ENCODE peak calls at places on chromosomes 12 and 14, in eight cellular contexts. P is stomach, Q is right atrium auricular region, I is K562, N is kidney epithelial cell, R is ovary, V is AG04449, O is IMR-90. L is an unnamed sample.

GRCh38 chr14:64303471-64303917 is 9.3 kb upstream of the ESR2 start:
- DNase-seq in P (no peak), Q (no peak), I (peak), N (no peak), R (no peak), V (no peak), O (peak), L (peak)

GRCh38 chr14:102005336-102005735 is 41.0 kb downstream of the DYNC1H1 start:
- DNase-seq in P (no peak), Q (no peak), I (no peak), N (no peak), R (no peak), V (no peak), O (no peak), L (no peak)

GRCh38 chr14:95500772-95501401 is 15.6 kb downstream of the SYNE3 start:
- DNase-seq in P (peak), Q (peak), I (no peak), N (no peak), R (peak), V (no peak), O (peak), L (peak)

GRCh38 chr14:100673085-100673806 is 53.4 kb upstream of the DLK1 start:
- DNase-seq in P (peak), Q (no peak), I (no peak), N (no peak), R (no peak), V (no peak), O (no peak), L (no peak)

GRCh38 chr12:107125833-107126232 is 32.5 kb upstream of the CRY1 start:
- DNase-seq in P (no peak), Q (no peak), I (no peak), N (no peak), R (no peak), V (no peak), O (no peak), L (no peak)

GRCh38 chr14:65016461-65016860 is 29.8 kb downstream of the FNTB start:
- DNase-seq in P (no peak), Q (no peak), I (no peak), N (no peak), R (no peak), V (no peak), O (no peak), L (no peak)

GRCh38 chr14:69991422-69991821 is 112.2 kb downstream of the SMOC1 start:
- DNase-seq in P (no peak), Q (no peak), I (no peak), N (no peak), R (no peak), V (no peak), O (no peak), L (no peak)

GRCh38 chr12:66449531-66449930 is 147.2 kb downstream of the HELB start:
- DNase-seq in P (no peak), Q (no peak), I (no peak), N (no peak), R (no peak), V (no peak), O (no peak), L (peak)

GRCh38 chr14:77296906-77297305 is 23.8 kb downstream of the POMT2 start:
- DNase-seq in P (no peak), Q (no peak), I (no peak), N (no peak), R (no peak), V (no peak), O (no peak), L (no peak)

GRCh38 chr12:124387510-124387855 is 92.6 kb downstream of the RFLNA start:
- DNase-seq in P (peak), Q (no peak), I (no peak), N (no peak), R (no peak), V (no peak), O (no peak), L (no peak)

GRCh38 chr14:103871596-103872480 is 24.5 kb upstream of the PPP1R13B start:
- DNase-seq in P (peak), Q (no peak), I (peak), N (no peak), R (no peak), V (no peak), O (no peak), L (no peak)

GRCh38 chr14:77119852-77120251 is 21.7 kb downstream of the ZDHHC22 start:
- DNase-seq in P (no peak), Q (no peak), I (no peak), N (no peak), R (no peak), V (no peak), O (no peak), L (no peak)

GRCh38 chr12:120231316-120232011 is 30.6 kb upstream of the RPLP0 start:
- DNase-seq in P (peak), Q (no peak), I (peak), N (peak), R (no peak), V (peak), O (peak), L (peak)

GRCh38 chr14:39265741-39266588 is 32.2 kb downstream of the MIA2 start:
- DNase-seq in P (no peak), Q (peak), I (no peak), N (no peak), R (no peak), V (no peak), O (peak), L (peak)

GRCh38 chr14:40762177-40762576 is 844.5 kb upstream of the LRFN5 start:
- DNase-seq in P (no peak), Q (no peak), I (no peak), N (no peak), R (no peak), V (no peak), O (no peak), L (no peak)

GRCh38 chr12:18284461-18284860 is 23.1 kb downstream of the PIK3C2G start:
- DNase-seq in P (no peak), Q (no peak), I (no peak), N (no peak), R (no peak), V (no peak), O (no peak), L (no peak)

GRCh38 chr14:31071151-31071550 is 45.0 kb upstream of the STRN3 start:
- DNase-seq in P (no peak), Q (no peak), I (no peak), N (no peak), R (no peak), V (no peak), O (no peak), L (no peak)

GRCh38 chr12:64739778-64740177 is 19.4 kb downstream of the GNS start:
- DNase-seq in P (no peak), Q (no peak), I (no peak), N (no peak), R (no peak), V (no peak), O (peak), L (peak)

DNA sequence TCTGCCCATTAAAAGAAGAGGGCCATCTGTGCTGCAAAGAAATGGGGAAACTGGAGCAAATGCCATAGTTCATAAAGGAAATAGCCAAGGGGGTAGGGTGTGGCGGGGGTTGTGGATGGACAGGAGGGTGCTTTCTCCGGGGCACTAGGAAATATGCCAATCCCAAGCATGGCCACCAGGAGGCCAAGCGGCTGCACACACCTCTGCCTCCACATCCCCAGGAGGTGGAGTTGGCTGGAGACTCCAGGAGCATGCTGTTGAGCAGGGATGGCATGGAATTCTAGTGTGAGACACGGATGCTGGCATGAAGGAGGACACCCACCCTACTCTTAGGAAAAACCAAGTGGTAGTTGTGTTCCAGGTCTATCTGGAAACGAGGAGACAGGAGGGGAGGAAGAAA is 25.2 kb downstream of the NID2 start:
- DNase-seq in P (peak), Q (no peak), I (peak), N (no peak), R (peak), V (no peak), O (peak), L (peak)
- TF ChIP-seq CTCF in P (peak), Q (peak), I (peak), N (peak), R (peak), V (peak), O (peak), L (peak)

GRCh38 chr14:80653951-80654350 is 287.6 kb downstream of the CEP128 start:
- DNase-seq in P (no peak), Q (no peak), I (no peak), N (no peak), R (no peak), V (no peak), O (peak), L (no peak)

GRCh38 chr14:80663541-80663940 is 278.0 kb downstream of the CEP128 start:
- DNase-seq in P (no peak), Q (no peak), I (no peak), N (no peak), R (no peak), V (no peak), O (no peak), L (no peak)

GRCh38 chr14:80658733-80659132 is 282.8 kb downstream of the CEP128 start:
- DNase-seq in P (no peak), Q (no peak), I (no peak), N (no peak), R (no peak), V (no peak), O (no peak), L (no peak)

GRCh38 chr14:80658155-80658554 is 283.4 kb downstream of the CEP128 start:
- DNase-seq in P (no peak), Q (no peak), I (no peak), N (no peak), R (no peak), V (no peak), O (no peak), L (no peak)
- TF ChIP-seq CTCF in P (no peak), Q (no peak), I (no peak), N (no peak), R (no peak), V (no peak), O (no peak), L (no peak)

DNA sequence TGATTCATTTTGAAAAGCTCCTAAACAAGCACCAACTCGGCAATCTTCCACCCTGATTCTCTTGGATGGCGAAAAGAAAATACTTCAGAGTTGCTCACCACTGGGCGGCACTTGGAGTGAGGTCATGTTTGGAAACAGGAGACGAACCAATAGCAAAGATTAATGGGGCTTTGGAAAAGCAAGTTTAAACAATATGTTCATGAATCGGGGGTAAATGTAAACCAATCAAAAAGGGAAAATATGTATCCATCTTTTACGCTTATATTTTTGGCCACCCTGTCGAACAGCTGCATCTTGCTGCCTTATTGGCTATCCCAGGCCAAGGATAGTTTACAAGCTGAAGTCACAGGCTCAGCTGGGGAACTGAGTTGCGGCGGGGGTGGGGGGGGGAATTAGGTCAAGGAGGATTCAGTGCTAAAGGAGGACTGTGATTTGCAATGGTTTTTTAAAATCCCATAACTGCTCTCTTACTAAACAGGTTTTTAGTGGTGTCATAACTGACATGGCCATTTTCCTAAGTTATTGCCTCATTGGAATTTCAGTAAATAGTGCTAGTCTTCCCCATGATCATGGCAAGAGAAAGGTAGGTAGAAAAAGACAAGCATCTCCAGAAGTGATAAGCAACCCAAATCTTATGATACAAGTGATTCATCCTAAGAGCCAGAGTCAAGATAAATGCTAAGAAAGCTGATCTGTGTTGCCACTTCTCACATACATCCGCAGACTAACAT is 210.6 kb downstream of the PHLDA1 start:
- DNase-seq in P (no peak), Q (peak), I (no peak), N (no peak), R (peak), V (no peak), O (peak), L (peak)
- TF ChIP-seq CTCF in P (no peak), Q (no peak), I (no peak), N (no peak), R (no peak), V (no peak), O (peak), L (peak)

DNA sequence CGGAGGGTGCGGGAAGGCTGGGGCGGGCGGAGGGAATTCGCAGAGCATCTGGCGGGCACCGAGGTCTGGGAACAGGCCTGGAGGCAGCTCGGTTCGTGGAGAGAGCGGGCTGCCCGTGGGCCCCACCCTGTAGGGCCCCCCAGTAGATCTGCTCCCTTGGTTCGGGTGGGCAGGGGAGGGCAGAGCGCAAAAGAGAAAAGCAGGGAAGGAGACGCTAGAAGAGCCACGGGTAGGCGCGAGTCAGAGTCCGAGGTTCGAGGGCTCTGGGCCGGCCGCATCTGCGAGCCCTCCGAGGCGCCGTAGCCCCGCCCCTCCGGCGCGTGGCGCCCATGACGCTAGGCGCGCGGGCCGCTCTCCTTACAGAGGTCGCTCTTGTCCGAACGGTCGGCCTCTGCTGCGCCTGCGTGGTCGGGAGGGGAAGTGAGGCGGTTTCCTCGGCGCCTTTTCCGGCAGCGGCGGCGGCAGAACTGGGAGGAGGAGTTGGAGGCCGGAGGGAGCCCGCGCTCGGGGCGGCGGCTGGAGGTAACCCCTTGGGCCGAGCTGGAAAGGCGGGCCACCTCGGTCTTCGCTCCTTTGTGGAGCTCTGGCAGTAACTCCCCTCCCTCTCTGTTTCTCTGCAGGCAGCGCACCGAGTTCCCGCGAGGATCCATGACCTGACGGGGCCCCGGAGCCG is at the start of gene ARF6:
- DNase-seq in P (peak), Q (peak), I (peak), N (peak), R (peak), V (peak), O (peak), L (peak)
- TF ChIP-seq CTCF in P (peak), Q (no peak), I (peak), N (no peak), R (peak), V (peak), O (peak), L (no peak)

GRCh38 chr12:79375050-79375449 is 315.7 kb downstream of the PAWR start:
- DNase-seq in P (no peak), Q (no peak), I (no peak), N (no peak), R (no peak), V (no peak), O (no peak), L (peak)

GRCh38 chr12:79373896-79374499 is 316.8 kb downstream of the PAWR start:
- DNase-seq in P (no peak), Q (no peak), I (peak), N (no peak), R (no peak), V (no peak), O (peak), L (peak)

GRCh38 chr12:79370021-79370420 is 320.7 kb downstream of the PAWR start:
- DNase-seq in P (no peak), Q (no peak), I (no peak), N (no peak), R (no peak), V (no peak), O (no peak), L (no peak)

GRCh38 chr12:79374543-79374942 is 316.2 kb downstream of the PAWR start:
- DNase-seq in P (no peak), Q (no peak), I (no peak), N (no peak), R (no peak), V (no peak), O (no peak), L (no peak)

DNA sequence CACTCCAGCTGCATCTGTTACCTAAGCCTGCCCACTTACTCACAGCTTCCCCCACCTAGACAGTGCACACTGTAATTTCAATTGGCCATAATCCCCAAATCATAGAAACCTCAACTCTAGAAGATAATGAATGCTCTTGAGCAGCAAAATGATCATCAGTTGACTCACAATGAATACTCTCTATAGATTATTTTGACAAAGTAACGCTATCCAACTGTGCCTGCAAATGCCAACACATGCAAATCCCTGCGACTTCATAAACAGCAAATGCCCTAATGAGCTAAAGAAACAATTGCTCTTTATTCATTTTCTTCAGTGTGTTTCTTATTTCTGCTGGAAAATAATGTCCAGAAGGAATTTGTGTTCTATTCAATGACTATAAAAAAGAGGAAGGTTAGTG is 319.5 kb downstream of the PAWR start:
- DNase-seq in P (no peak), Q (no peak), I (no peak), N (no peak), R (no peak), V (no peak), O (peak), L (no peak)
- TF ChIP-seq CTCF in P (no peak), Q (no peak), I (no peak), N (no peak), R (no peak), V (no peak), O (no peak), L (no peak)

DNA sequence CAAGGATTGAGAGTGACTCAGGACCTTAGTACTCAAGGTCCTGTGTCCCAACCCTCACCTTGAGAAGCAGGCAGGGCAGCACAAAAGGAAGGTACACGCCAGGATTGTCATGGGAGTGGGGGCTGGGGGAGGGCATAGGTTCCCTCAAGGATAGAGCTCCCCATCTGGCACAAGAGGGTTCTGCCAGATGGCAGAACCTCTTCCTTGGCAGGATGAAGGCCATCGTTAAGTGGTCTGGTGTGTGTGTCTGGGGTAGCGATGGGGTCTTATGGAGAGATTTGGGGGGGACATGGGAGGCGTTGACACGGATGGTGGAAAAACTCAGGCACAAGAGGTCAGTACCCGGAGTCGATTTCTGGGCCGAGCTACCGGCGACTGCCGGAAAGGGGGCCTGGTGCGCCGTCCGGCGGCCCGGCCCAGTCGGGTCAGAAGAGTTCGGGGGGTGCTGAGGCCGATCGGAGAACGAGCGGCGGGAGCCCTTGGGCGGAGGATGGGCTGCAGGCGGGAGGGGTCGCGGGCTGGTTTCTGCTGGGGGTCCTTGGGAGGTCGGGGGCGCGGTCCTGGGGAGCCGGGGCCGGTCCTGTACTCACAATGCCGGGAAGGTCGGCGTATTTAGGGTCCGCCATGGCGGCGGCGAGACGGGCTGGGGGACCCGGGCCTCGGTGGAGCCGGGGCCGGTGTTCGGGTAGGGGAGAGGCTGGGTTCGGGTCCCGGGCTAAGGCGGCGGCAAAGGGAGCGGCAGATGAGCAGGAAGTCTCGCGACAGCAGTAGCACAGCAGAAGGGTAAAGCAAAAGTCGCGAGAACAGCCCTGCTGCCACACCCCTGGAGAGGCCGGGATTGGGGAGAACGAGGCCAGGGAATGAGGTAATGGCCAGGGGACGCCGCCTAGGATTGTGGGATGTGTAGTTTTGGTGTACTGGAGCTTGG is at the start of gene DCTN2:
- DNase-seq in P (peak), Q (peak), I (peak), N (peak), R (peak), V (peak), O (peak), L (peak)
- TF ChIP-seq CTCF in P (no peak), Q (no peak), I (no peak), N (peak), R (no peak), V (no peak), O (no peak), L (peak)

DNA sequence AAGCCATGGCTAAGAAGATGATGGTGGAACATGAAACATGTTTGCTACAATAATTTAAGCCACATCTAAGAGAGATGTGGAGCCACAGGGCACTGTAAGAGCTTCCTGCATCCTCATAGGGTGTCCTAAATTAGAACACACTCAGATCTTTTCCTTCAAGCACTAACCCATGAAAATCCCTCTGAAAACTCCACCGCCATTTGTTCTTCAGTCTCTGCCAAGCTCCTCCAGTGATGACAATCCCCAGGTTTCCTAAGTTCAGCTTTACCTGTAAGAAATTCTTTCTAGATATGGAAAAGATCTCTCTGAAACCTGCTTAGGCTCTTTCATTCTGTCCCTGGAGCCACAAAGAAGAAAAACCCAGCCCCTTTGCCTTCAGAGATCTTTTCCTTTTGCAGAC is 907.1 kb downstream of the VRK1 start:
- DNase-seq in P (no peak), Q (no peak), I (no peak), N (no peak), R (no peak), V (no peak), O (no peak), L (no peak)
- TF ChIP-seq CTCF in P (no peak), Q (no peak), I (no peak), N (no peak), R (no peak), V (no peak), O (no peak), L (no peak)

GRCh38 chr12:74922117-74922516 is 287.5 kb downstream of the KCNC2 start:
- DNase-seq in P (no peak), Q (no peak), I (no peak), N (no peak), R (no peak), V (no peak), O (no peak), L (no peak)
- TF ChIP-seq CTCF in P (no peak), Q (no peak), I (no peak), N (no peak), R (no peak), V (no peak), O (no peak), L (no peak)

L was measured in MCF 10A.